ENCODE peak calls at places on chromosomes 6 and 20, in seven cellular contexts. V is AG09309, G is adipocyte, P is lung, S is GDM1, R is GM12864, Y is occipital lobe. N is an unnamed sample.

GRCh38 chr20:60718743-60719142 is 533.3 kb upstream of the CDH4 start:
- DNase-seq in V (no peak), G (no peak), P (no peak), S (no peak), R (no peak), Y (no peak), N (no peak)

GRCh38 chr6:154615483-154616025 is 105.1 kb upstream of the CNKSR3 start:
- DNase-seq in V (no peak), G (peak), P (peak), S (no peak), R (no peak), Y (peak), N (peak)

GRCh38 chr6:10558575-10558974 is 37.4 kb downstream of the GCNT2 start:
- DNase-seq in V (no peak), G (no peak), P (no peak), S (no peak), R (no peak), Y (no peak), N (no peak)

GRCh38 chr6:5143625-5144311 is 58.6 kb downstream of the PPP1R3G start:
- DNase-seq in V (no peak), G (peak), P (peak), S (peak), R (no peak), Y (peak), N (peak)

GRCh38 chr6:142871910-142872331 is 73.1 kb downstream of the HIVEP2 start:
- DNase-seq in V (peak), G (peak), P (no peak), S (no peak), R (no peak), Y (no peak), N (no peak)

GRCh38 chr6:86685230-86685797 is 252.0 kb upstream of the HTR1E start:
- DNase-seq in V (no peak), G (no peak), P (no peak), S (no peak), R (no peak), Y (no peak), N (no peak)

GRCh38 chr20:19942611-19943010 is 74.6 kb upstream of the NAA20 start:
- DNase-seq in V (no peak), G (no peak), P (no peak), S (no peak), R (no peak), Y (no peak), N (no peak)

GRCh38 chr6:167225903-167226508 is 65.1 kb upstream of the UNC93A start:
- DNase-seq in V (no peak), G (no peak), P (no peak), S (no peak), R (no peak), Y (no peak), N (no peak)

GRCh38 chr6:36916159-36916558 is 30.4 kb downstream of the C6orf89 start:
- DNase-seq in V (no peak), G (peak), P (no peak), S (no peak), R (no peak), Y (no peak), N (no peak)

GRCh38 chr20:3970016-3970415 is 45.3 kb downstream of the RNF24 start:
- DNase-seq in V (no peak), G (no peak), P (no peak), S (no peak), R (no peak), Y (no peak), N (no peak)

GRCh38 chr6:1950631-1951030 is 294.8 kb downstream of the GMDS start:
- DNase-seq in V (no peak), G (no peak), P (no peak), S (no peak), R (no peak), Y (no peak), N (no peak)

GRCh38 chr6:41555326-41556300 is 9.4 kb downstream of the FOXP4 start:
- DNase-seq in V (no peak), G (no peak), P (no peak), S (no peak), R (no peak), Y (no peak), N (no peak)

GRCh38 chr6:63529498-63529897 is 42.8 kb upstream of the LOC128125822 start:
- DNase-seq in V (no peak), G (no peak), P (no peak), S (no peak), R (no peak), Y (no peak), N (no peak)

GRCh38 chr6:113447088-113447831 is 409.9 kb upstream of the MARCKS start:
- DNase-seq in V (peak), G (peak), P (no peak), S (no peak), R (no peak), Y (no peak), N (no peak)

GRCh38 chr6:88983532-88983931 is 20.1 kb upstream of the RNGTT start:
- DNase-seq in V (no peak), G (peak), P (no peak), S (no peak), R (no peak), Y (no peak), N (peak)

GRCh38 chr20:16701296-16701695 is 28.5 kb upstream of the SNRPB2 start:
- DNase-seq in V (no peak), G (no peak), P (no peak), S (no peak), R (no peak), Y (no peak), N (no peak)

GRCh38 chr6:7939864-7940228 is 29.3 kb upstream of the TXNDC5 start:
- DNase-seq in V (no peak), G (peak), P (no peak), S (no peak), R (no peak), Y (no peak), N (no peak)

GRCh38 chr6:64665137-64665536 is 1029.5 kb downstream of the PHF3 start:
- DNase-seq in V (no peak), G (no peak), P (no peak), S (no peak), R (no peak), Y (no peak), N (no peak)

GRCh38 chr20:46088409-46089075 is 1.2 kb downstream of the NCOA5 start:
- DNase-seq in V (no peak), G (peak), P (no peak), S (no peak), R (no peak), Y (no peak), N (no peak)

GRCh38 chr6:145886228-145886956 is 71.8 kb upstream of the FBXO30 start:
- DNase-seq in V (no peak), G (peak), P (no peak), S (no peak), R (no peak), Y (no peak), N (no peak)

GRCh38 chr6:170475118-170475517 is 78.0 kb downstream of the PSMB1 start:
- DNase-seq in V (no peak), G (no peak), P (no peak), S (no peak), R (no peak), Y (no peak), N (no peak)

N was measured in substantia nigra.